ENCODE peak calls at places on chromosomes 2 and 18, in six cellular contexts. E is MM.1S; A is brain microvascular endothelial cell; S is BJ; M is adrenal gland; V is CD8-positive, alpha-beta T cell. O is an unnamed sample.

GRCh38 chr2:226378733-226379132 is 420.9 kb downstream of the IRS1 start:
- DNase-seq in S (no peak), V (no peak), A (peak), M (peak), E (no peak), O (no peak)

GRCh38 chr2:121665504-121665903 is 16.2 kb upstream of the CLASP1 start:
- DNase-seq in S (no peak), A (no peak), M (no peak), E (no peak), V (no peak), O (no peak)

GRCh38 chr2:145431181-145431951 is 911.4 kb upstream of the ZEB2 start:
- DNase-seq in S (no peak), M (no peak), A (no peak), E (no peak), V (no peak), O (no peak)

GRCh38 chr2:68387408-68388350 is 22.6 kb downstream of the PLEK start:
- DNase-seq in S (no peak), M (no peak), E (peak), V (no peak), A (no peak), O (no peak)

GRCh38 chr2:100058014-100058310 is 84.4 kb downstream of the AFF3 start:
- DNase-seq in M (no peak), V (no peak), E (no peak), A (peak), S (peak), O (peak)

GRCh38 chr2:151374426-151374825 is 17.0 kb downstream of the TNFAIP6 start:
- DNase-seq in E (no peak), A (peak), S (peak), M (no peak), V (no peak), O (peak)

GRCh38 chr2:169362346-169363026 is at the start of gene LRP2:
- DNase-seq in A (no peak), V (no peak), S (no peak), E (peak), M (no peak), O (no peak)

GRCh38 chr2:46601328-46601963 is 122.1 kb downstream of the TMEM247 start:
- DNase-seq in E (peak), M (no peak), V (no peak), S (no peak), A (no peak), O (no peak)

GRCh38 chr2:240704651-240705050 is 13.0 kb downstream of the AQP12A start:
- DNase-seq in M (no peak), V (no peak), E (no peak), S (no peak), A (no peak), O (no peak)

GRCh38 chr2:39549718-39550464 is 112.8 kb upstream of the MAP4K3 start:
- DNase-seq in E (no peak), A (no peak), M (no peak), S (no peak), V (no peak), O (no peak)

GRCh38 chr2:182941121-182941713 is 74.8 kb upstream of the FRZB start:
- DNase-seq in S (no peak), V (no peak), A (no peak), E (no peak), M (no peak), O (no peak)

GRCh38 chr18:77106331-77106730 is 26.3 kb downstream of the MBP start:
- DNase-seq in S (no peak), E (no peak), A (no peak), M (no peak), V (peak), O (no peak)

GRCh38 chr2:196983934-196984333 is 57.4 kb upstream of the PGAP1 start:
- DNase-seq in M (no peak), S (no peak), V (no peak), A (no peak), E (no peak), O (peak)

GRCh38 chr2:171798156-171798815 is 95.8 kb downstream of the SLC25A12 start:
- DNase-seq in E (no peak), A (peak), M (no peak), S (peak), V (no peak), O (peak)

GRCh38 chr2:53753036-53753435 is 14.6 kb upstream of the CHAC2 start:
- DNase-seq in S (no peak), A (no peak), M (no peak), E (no peak), V (no peak), O (no peak)

GRCh38 chr2:111698743-111699554 is 185.0 kb downstream of the ANAPC1 start:
- DNase-seq in A (peak), S (peak), M (peak), V (peak), E (peak), O (peak)

GRCh38 chr2:16614314-16614860 is 51.2 kb downstream of the CYRIA start:
- DNase-seq in V (no peak), M (peak), S (no peak), A (peak), E (no peak), O (no peak)

GRCh38 chr18:78659057-78659456 is 320.6 kb upstream of the SALL3 start:
- DNase-seq in A (no peak), V (no peak), M (no peak), S (no peak), E (no peak), O (no peak)

GRCh38 chr18:40121001-40121400 is 1834.0 kb upstream of the PIK3C3 start:
- DNase-seq in M (no peak), E (no peak), A (no peak), S (no peak), V (no peak), O (no peak)

GRCh38 chr18:71450258-71450657 is 1093.9 kb downstream of the CBLN2 start:
- DNase-seq in A (no peak), M (no peak), V (no peak), S (no peak), E (no peak), O (no peak)

DNA sequence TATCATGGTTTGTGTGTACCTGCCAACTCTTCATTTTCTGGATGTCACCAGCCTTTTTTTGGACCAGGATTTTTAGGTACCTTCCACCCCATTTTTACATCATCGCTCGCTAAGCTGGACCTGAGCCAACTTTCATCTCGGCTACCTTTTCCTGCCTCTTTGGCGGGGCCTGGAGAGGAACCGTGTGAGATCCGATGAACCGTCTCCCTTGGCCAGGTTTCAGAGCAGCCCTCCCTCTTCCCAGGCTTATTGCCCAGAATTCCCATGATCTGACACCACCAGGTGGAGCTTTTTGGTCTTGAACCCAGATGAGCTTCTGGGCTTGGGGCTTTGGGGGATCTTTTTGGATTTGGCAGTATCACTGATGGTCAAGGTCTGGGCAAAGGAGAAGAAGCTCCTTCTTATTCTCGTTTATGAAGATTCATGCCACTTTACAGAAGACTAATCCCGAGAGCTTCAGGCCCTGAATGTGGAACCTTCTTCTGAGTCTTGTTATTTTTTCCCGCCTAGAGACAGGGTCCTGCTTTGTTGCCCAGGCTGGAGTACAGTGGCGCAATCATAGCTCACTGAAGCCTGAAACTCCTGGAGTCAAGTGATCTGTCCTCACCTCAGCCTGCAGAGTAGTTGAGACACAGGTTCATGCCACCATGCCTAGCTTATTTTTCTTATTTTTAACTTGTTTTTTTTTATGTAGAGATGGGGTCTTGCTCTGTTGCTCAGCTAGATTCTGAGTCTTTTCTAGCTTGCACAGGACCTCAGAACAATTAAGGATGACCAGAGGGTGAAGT is 50.4 kb downstream of the GATA6 start:
- DNase-seq in V (no peak), M (no peak), S (no peak), E (no peak), A (no peak), O (no peak)
- TF ChIP-seq CTCF in V (no peak), M (no peak), S (no peak), E (no peak), A (peak), O (no peak)

DNA sequence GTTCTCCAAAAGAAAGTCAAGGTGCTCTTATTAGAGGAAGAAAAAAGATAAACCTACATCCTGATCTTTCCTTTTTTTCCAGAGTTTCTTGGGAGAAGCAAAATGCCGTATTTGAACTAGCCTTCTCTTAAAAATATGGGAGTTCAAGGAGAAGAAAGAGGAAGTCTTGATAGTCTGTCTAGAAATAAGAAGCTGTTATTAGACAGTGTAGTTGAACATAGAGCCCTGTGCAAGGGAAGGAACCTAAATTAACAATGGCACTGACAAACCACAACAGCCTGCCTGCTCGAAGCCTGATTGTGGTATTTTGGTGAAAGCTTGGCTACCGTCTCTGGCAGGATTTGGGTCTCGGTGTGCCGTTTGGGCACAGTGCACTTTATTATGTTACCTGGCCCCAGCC is 17.1 kb downstream of the SMARCAL1 start:
- DNase-seq in A (no peak), M (no peak), E (no peak), S (no peak), V (no peak), O (no peak)
- H3K4me3 ChIP-seq in A (no peak), M (no peak), E (no peak), S (no peak), V (no peak), O (no peak)

GRCh38 chr2:27072950-27073349 is 1.5 kb upstream of the OST4 start:
- DNase-seq in V (no peak), A (no peak), M (no peak), E (no peak), S (no peak), O (no peak)

GRCh38 chr2:27070653-27071276 is 689 bp downstream of the OST4 start:
- DNase-seq in E (no peak), S (no peak), V (no peak), A (no peak), M (no peak), O (no peak)

GRCh38 chr2:27071990-27072830 is 756 bp upstream of the OST4 start:
- DNase-seq in M (no peak), A (no peak), S (no peak), V (no peak), E (no peak), O (no peak)

GRCh38 chr2:27069961-27070618 is 1.4 kb downstream of the OST4 start:
- DNase-seq in M (no peak), E (no peak), A (no peak), V (no peak), S (no peak), O (no peak)

DNA sequence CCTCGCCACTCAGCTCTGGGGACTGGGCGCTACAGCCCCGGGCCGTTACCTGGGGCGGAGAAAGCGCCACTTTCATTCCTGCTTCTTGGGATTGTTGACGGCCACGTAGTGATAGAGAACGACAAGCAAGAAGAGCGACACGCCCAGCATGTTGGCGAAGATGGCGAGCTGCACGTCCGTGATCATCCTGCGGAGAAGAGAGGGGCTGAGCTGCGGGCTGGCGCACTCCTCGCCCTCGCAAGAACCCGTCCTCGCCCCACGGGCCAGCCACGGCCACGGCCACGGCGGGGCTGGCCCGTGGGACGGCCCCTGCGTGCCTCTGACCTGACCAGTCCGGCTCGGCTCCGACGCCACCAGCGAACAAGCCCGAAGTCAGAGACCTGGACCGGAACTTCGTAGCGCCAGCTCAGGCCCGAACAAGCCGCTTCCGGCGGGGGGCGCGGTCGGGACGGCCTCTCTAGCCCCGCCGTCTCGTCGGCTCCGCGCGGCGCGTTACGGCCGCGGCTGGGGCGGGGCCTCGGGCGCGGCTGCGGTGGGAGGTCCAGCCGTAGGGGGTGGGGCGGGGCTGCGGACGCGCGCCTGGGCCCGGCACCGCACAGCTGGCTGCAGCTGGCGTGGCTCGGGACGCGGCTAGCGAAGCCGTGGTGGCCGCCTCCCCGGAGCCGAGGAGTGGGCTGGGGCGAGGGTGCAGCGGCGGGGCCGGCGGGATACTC is at the start of gene OST4:
- DNase-seq in E (peak), M (peak), S (peak), A (peak), V (peak), O (peak)
- TF ChIP-seq CTCF in E (peak), M (no peak), S (no peak), A (no peak), V (no peak), O (no peak)

GRCh38 chr18:34592961-34593382 is 117.1 kb upstream of the DTNA start:
- DNase-seq in S (no peak), M (peak), A (peak), E (no peak), V (no peak), O (peak)
- H3K4me3 ChIP-seq in S (peak), M (peak), A (peak), E (no peak), V (no peak), O (peak)

GRCh38 chr2:201349601-201350000 is 7.5 kb downstream of the FLACC1 start:
- DNase-seq in V (no peak), S (no peak), M (no peak), A (no peak), E (no peak), O (no peak)
- TF ChIP-seq CTCF in V (no peak), S (no peak), M (no peak), A (no peak), E (no peak), O (no peak)

GRCh38 chr2:98607104-98607503 is 1.2 kb downstream of the COA5 start:
- DNase-seq in A (no peak), M (no peak), E (no peak), V (no peak), S (no peak), O (no peak)
- H3K4me3 ChIP-seq in A (peak), M (no peak), E (peak), V (peak), S (peak), O (peak)

DNA sequence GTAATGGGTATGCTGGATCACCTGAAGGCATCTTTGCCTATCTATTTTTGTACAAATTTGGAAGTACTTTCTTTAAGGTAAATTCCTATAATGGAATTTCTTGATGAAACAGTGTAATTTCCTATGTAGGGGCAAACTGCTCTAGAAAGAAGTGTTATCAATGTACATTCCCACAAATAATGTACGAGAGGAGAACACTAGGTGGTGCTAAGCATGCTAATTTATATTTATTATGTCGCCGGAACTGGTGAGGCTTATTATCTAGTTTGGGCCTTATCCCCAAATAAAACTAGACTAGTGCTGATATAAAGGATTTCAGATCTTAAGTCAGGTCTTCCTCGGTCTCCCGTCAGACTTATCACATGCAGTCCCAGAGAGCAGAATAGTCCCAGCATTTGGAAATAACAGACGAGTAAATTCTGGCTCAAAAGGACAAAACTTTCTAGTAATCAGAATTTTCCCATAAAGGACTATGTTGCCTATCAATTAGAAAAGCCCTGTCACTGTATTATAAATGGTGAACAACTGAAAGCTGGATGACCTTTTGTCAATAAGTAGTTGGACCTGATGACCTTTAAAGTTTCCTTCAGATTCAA is 86.9 kb upstream of the RBBP8 start:
- DNase-seq in S (no peak), E (no peak), V (no peak), A (no peak), M (no peak), O (no peak)
- TF ChIP-seq CTCF in S (peak), E (peak), V (no peak), A (peak), M (peak), O (peak)

DNA sequence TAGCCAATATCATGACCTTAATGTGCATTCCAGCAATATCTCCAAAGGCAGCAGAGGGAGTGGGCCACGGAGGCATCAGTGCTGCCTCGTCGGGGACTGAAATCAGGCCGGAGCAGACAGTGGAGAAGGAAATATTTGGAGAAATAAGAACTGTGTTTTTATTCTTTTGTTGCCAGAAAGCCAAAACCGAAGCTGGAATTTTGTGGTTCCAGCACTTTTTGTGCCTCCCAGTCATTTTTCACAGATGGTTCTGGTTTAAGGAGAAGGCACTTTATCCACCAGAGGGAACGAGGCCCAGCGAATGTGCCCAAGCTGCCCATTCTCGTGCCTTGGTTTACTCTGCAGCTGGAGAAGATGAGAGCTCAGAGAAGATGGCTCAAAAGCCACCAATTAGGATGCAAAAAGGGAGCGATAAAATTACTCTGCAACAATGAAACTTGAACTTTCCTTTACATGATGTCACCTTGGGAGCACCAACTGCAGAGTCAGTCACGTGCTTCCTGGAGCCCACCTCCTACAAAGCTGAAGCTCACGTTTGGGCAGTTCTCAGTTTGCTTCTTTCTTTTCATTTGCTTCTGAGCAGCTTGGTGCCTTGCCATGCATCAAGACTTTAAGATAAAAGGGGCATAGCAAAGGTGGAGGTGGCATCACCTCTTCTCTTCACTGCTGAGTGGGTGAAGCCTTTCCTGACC is 288.7 kb downstream of the LPIN1 start:
- DNase-seq in E (no peak), V (no peak), S (no peak), M (no peak), A (no peak), O (no peak)
- H3K4me3 ChIP-seq in E (no peak), V (no peak), S (no peak), M (no peak), A (no peak), O (no peak)

GRCh38 chr2:80053522-80054338 is 250.8 kb downstream of the LRRTM1 start:
- DNase-seq in V (no peak), M (no peak), E (no peak), A (no peak), S (no peak), O (no peak)
- TF ChIP-seq CTCF in V (no peak), M (no peak), E (no peak), A (no peak), S (no peak), O (no peak)

GRCh38 chr2:1297376-1298159 is 115.7 kb upstream of the TPO start:
- DNase-seq in E (no peak), A (no peak), M (no peak), V (no peak), S (no peak), O (no peak)

GRCh38 chr2:1299053-1299452 is 114.2 kb upstream of the TPO start:
- DNase-seq in S (no peak), V (no peak), E (no peak), A (no peak), M (no peak), O (no peak)

GRCh38 chr2:1300284-1300683 is 113.0 kb upstream of the TPO start:
- DNase-seq in M (no peak), S (no peak), V (no peak), A (no peak), E (no peak), O (no peak)

GRCh38 chr2:1295740-1296139 is 117.5 kb upstream of the TPO start:
- DNase-seq in A (no peak), E (no peak), S (no peak), V (no peak), M (no peak), O (no peak)

GRCh38 chr2:1294882-1295281 is 118.4 kb upstream of the TPO start:
- DNase-seq in S (no peak), M (no peak), V (no peak), E (no peak), A (no peak), O (no peak)
- H3K4me3 ChIP-seq in S (no peak), M (no peak), V (no peak), E (no peak), A (no peak), O (no peak)

O was measured in AG04449.